ENCODE peak calls at places on chromosomes 4 and X, in eight cellular contexts. J is chondrocyte; M is astrocyte of the spinal cord; N is heart left ventricle; A is CD4-positive, alpha-beta T cell; V is fibroblast of lung; Y is cardiac fibroblast; L is astrocyte of the cerebellum. U is an unnamed sample.

GRCh38 chrX:31168596-31168995 is 96.8 kb upstream of the FTHL17 start:
- DNase-seq in J (no peak), L (no peak), A (no peak), Y (no peak), V (no peak), N (no peak), M (no peak), U (no peak)

GRCh38 chr4:108793413-108793812 is 30.6 kb upstream of the ETNPPL start:
- DNase-seq in V (no peak), M (no peak), J (no peak), N (no peak), Y (no peak), A (no peak), L (no peak), U (no peak)

GRCh38 chrX:130393451-130394074 is 8.1 kb upstream of the GPR119 start:
- DNase-seq in A (no peak), L (peak), J (no peak), V (peak), M (peak), Y (peak), N (no peak), U (no peak)

GRCh38 chr4:134024251-134024650 is 177.3 kb downstream of the PABPC4L start:
- DNase-seq in J (no peak), V (peak), Y (peak), L (peak), M (no peak), N (no peak), A (no peak), U (no peak)

GRCh38 chrX:20500949-20501348 is 234.2 kb upstream of the RPS6KA3 start:
- DNase-seq in N (no peak), Y (no peak), J (no peak), L (no peak), V (no peak), A (no peak), M (no peak), U (no peak)

GRCh38 chr4:2150076-2150475 is 90.9 kb downstream of the NAT8L start:
- DNase-seq in J (no peak), V (no peak), Y (no peak), M (no peak), L (no peak), N (no peak), A (no peak), U (no peak)

GRCh38 chr4:37890501-37891220 is at the start of gene TBC1D1:
- DNase-seq in V (no peak), J (no peak), N (peak), M (no peak), A (peak), Y (no peak), L (no peak), U (peak)

GRCh38 chr4:111678908-111679307 is 466.3 kb upstream of the FAM241A start:
- DNase-seq in N (no peak), J (no peak), L (no peak), A (no peak), M (peak), Y (peak), V (no peak), U (no peak)

GRCh38 chr4:58587856-58588255 is 1477.7 kb upstream of the IGFBP7 start:
- DNase-seq in N (no peak), L (no peak), M (no peak), A (no peak), J (no peak), Y (no peak), V (no peak), U (no peak)

GRCh38 chr4:13694256-13694655 is 66.7 kb upstream of the BOD1L1 start:
- DNase-seq in N (no peak), L (no peak), A (no peak), M (no peak), V (no peak), J (no peak), Y (no peak), U (no peak)

GRCh38 chrX:19579485-19579884 is 64.2 kb upstream of the MAP3K15 start:
- DNase-seq in L (no peak), M (peak), J (no peak), V (no peak), N (no peak), Y (peak), A (no peak), U (no peak)

GRCh38 chr4:108193891-108194672 is 25.4 kb upstream of the LEF1 start:
- DNase-seq in V (no peak), M (no peak), A (no peak), N (no peak), J (no peak), Y (no peak), L (no peak), U (no peak)

GRCh38 chrX:81348388-81348787 is 146.5 kb downstream of the SH3BGRL start:
- DNase-seq in Y (no peak), V (no peak), A (no peak), M (no peak), L (no peak), N (no peak), J (no peak), U (no peak)

GRCh38 chrX:95889279-95889678 is 795.4 kb upstream of the DIAPH2 start:
- DNase-seq in J (no peak), A (no peak), Y (no peak), N (no peak), L (no peak), V (no peak), M (no peak), U (no peak)

GRCh38 chr4:78565971-78566372 is 14.4 kb downstream of the ANXA3 start:
- DNase-seq in N (no peak), L (no peak), A (no peak), Y (peak), M (no peak), V (peak), J (no peak), U (no peak)

GRCh38 chr4:52298444-52298843 is 247.3 kb downstream of the SPATA18 start:
- DNase-seq in Y (no peak), V (no peak), N (no peak), M (no peak), L (no peak), J (no peak), A (no peak), U (no peak)

GRCh38 chr4:104964387-104965175 is 182.1 kb upstream of the TET2 start:
- DNase-seq in A (no peak), L (no peak), Y (no peak), N (no peak), J (no peak), M (no peak), V (no peak), U (no peak)

GRCh38 chrX:112738347-112739033 is 58.8 kb upstream of the LHFPL1 start:
- DNase-seq in L (no peak), A (no peak), N (no peak), J (no peak), V (no peak), Y (no peak), M (no peak), U (no peak)

GRCh38 chr4:20995591-20995990 is 295.3 kb downstream of the PACRGL start:
- DNase-seq in M (no peak), V (no peak), N (no peak), J (no peak), Y (no peak), L (no peak), A (no peak), U (no peak)

GRCh38 chr4:59920414-59920813 is 1279.7 kb upstream of the ADGRL3 start:
- DNase-seq in V (no peak), J (no peak), N (no peak), A (no peak), Y (no peak), M (no peak), L (no peak), U (no peak)

GRCh38 chrX:134148293-134148692 is 88.7 kb upstream of the CCDC160 start:
- DNase-seq in N (no peak), A (no peak), Y (peak), V (no peak), J (no peak), M (no peak), L (no peak), U (no peak)

GRCh38 chrX:16212436-16212835 is 45.2 kb downstream of the MAGEB17 start:
- DNase-seq in N (no peak), A (no peak), Y (peak), L (no peak), V (peak), M (no peak), J (no peak), U (no peak)

GRCh38 chr4:8291036-8291682 is 21.6 kb downstream of the HTRA3 start:
- DNase-seq in Y (no peak), L (no peak), V (no peak), J (peak), M (no peak), N (peak), A (no peak), U (peak)

GRCh38 chrX:45907776-45908175 is 637.4 kb downstream of the ZNF674 start:
- DNase-seq in M (no peak), L (no peak), Y (no peak), V (no peak), J (no peak), A (no peak), N (no peak), U (no peak)

GRCh38 chr4:88054909-88055308 is 47.5 kb downstream of the PKD2 start:
- DNase-seq in J (no peak), V (peak), M (peak), N (no peak), Y (peak), A (no peak), L (no peak), U (no peak)

DNA sequence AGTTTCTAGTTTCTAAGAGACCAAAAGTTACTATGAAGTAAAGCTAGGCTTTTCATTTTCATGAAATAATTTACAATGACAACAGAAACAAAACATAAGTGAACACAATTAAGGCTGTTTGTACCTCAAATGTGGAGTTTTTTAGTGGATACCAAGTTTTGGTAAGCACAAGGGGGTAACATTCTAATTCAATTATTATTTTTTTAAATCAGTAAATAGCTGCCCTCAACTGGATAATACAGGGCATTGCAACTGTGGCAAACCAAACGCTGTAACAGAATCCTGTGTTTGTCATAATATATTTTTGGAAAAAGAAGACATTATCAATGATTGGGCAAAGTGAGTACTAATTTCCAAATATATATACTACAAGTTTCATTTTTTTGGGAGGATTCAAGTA is 150.3 kb downstream of the FBXW7 start:
- DNase-seq in Y (peak), M (peak), L (no peak), V (peak), N (no peak), A (no peak), J (no peak), U (no peak)
- TF ChIP-seq CTCF in Y (peak), M (peak), L (peak), V (peak), N (peak), A (peak), J (peak), U (peak)

DNA sequence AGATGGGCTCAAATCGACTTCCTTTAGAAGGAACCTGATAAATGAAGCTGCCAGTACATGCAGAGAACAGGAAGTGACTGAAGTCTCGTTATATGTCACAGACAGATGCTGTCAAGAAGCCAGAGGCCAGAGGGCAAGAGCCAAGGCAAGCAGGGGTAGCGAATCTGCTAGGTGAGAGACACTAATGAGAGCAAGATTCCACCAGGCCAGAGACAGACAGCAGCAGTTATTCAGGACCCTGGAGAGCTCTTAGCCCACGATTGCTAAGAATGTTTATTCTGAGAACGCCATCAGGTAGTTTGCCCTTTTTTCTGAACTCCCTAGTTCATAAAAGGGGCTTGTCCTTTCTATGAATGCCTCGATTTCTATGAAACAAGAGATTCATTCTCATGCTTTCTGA is 73.7 kb downstream of the BEND2 start:
- DNase-seq in V (peak), Y (peak), J (no peak), M (peak), A (no peak), N (no peak), L (peak), U (no peak)
- TF ChIP-seq CTCF in V (no peak), Y (no peak), J (no peak), M (no peak), A (no peak), N (no peak), L (no peak), U (no peak)

DNA sequence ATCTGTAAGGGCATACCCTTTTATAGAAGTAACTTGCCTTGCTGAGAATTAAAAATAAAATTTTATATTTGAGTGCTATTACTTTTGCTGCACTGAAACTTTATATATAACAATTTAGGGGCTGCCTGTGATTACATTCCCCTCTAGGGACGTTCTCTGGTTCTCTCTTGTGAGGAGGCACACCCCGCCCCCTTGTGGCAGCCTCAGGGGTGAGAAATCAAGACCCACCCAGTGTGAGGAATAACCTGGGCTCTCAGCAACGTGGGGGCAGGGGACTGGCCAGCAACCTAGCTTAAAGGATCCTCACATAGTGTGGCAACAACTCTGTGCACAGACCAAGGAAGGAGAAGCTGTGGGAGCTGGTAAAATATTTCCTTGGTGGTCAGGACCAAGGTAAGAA is 43.7 kb downstream of the MAGEA9 start:
- DNase-seq in A (peak), L (no peak), M (no peak), V (no peak), N (no peak), J (no peak), Y (peak), U (no peak)
- TF ChIP-seq CTCF in A (peak), L (peak), M (peak), V (peak), N (peak), J (peak), Y (peak), U (no peak)

GRCh38 chr4:74975082-74975481 is 42.2 kb downstream of the PARM1 start:
- DNase-seq in L (no peak), A (no peak), M (no peak), N (no peak), V (no peak), J (no peak), Y (no peak), U (no peak)

GRCh38 chr4:74967324-74967723 is 34.4 kb downstream of the PARM1 start:
- DNase-seq in V (no peak), M (no peak), A (no peak), L (no peak), N (no peak), J (no peak), Y (no peak), U (no peak)

GRCh38 chr4:74968456-74969164 is 35.7 kb downstream of the PARM1 start:
- DNase-seq in N (no peak), L (no peak), A (no peak), J (no peak), Y (no peak), M (no peak), V (no peak), U (no peak)

GRCh38 chr4:74970577-74970976 is 37.7 kb downstream of the PARM1 start:
- DNase-seq in Y (no peak), V (no peak), N (no peak), J (no peak), L (no peak), A (no peak), M (no peak), U (no peak)

DNA sequence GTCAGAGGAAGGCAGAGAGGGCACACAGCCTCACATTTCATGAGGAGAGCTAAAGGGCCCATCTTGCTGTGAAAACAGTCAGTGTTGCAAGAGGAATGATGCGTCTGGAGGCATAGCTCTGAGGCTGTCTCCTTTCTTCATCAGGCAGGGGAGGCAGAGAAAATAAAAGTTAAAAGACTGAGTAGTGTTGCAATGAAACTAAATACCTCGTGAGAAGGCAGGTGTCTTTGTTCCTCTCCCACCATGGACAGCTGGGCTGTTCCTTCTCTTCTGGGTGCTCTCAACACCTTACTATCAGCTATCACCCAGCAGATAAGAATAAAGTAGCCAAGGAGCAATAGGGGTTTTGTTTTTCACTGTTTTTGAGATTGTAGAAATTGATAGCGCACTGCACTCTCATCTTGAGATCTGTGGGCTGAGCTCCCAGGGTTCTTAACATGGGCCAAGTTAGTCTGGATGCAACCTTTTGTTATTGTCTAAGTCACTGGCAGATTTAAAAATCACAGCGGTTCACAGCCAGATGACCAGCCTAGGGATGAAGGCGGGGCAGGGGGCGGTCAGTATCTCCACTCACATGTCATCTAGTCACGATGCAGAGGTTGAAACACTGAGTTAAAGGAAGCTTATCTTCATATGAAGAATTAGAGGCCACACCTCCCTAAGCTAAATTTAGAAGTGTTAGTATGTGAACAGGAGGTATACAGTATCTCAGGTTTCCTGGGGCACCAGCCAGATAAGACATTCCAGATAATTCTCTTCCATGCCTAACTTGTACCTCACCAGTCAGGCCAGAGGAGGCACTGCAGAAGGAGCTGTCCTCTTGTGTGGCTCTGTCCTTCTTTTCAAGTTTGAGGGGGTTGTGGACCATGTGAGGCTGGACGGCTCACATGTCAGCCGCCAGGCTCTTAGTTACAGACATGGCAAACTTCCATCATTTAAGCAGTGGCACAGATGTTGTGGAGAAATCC is 36.9 kb downstream of the PARM1 start:
- DNase-seq in V (no peak), J (no peak), M (no peak), A (no peak), Y (peak), N (peak), L (no peak), U (no peak)
- TF ChIP-seq CTCF in V (no peak), J (peak), M (no peak), A (no peak), Y (peak), N (peak), L (no peak), U (peak)

GRCh38 chr4:155371432-155372043 is 5.2 kb downstream of the MAP9 start:
- DNase-seq in A (no peak), M (peak), L (peak), J (no peak), V (peak), N (no peak), Y (peak), U (no peak)
- TF ChIP-seq CTCF in A (peak), M (peak), L (peak), J (peak), V (peak), N (peak), Y (peak), U (peak)

GRCh38 chrX:148552775-148553174 is 52.4 kb downstream of the AFF2 start:
- DNase-seq in L (no peak), N (no peak), Y (no peak), J (no peak), M (no peak), V (no peak), A (no peak), U (no peak)
- TF ChIP-seq CTCF in L (peak), N (peak), Y (peak), J (peak), M (peak), V (peak), A (no peak), U (no peak)

DNA sequence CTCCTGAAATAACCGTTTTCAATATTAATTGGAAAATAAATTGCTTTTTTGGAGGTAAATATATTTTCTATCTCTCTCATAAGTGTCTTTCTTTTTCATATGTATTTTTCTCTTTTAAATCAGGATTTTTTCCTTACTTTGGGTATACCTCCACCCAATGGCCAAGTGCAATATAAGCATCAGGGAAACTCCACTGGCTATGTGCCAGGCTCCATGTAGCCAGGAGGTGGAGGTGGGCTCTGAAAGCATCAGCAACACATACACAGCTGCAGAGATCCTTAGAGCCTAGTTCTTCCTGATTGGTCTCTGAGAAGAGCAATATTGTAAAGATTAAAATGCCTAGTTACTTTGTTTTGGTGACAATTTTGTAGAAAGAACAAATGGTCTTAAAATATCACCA is 3.4 kb downstream of the GABRA2 start:
- DNase-seq in A (no peak), J (no peak), L (no peak), N (no peak), Y (no peak), V (no peak), M (no peak), U (no peak)
- TF ChIP-seq CTCF in A (no peak), J (no peak), L (peak), N (no peak), Y (no peak), V (peak), M (peak), U (no peak)

DNA sequence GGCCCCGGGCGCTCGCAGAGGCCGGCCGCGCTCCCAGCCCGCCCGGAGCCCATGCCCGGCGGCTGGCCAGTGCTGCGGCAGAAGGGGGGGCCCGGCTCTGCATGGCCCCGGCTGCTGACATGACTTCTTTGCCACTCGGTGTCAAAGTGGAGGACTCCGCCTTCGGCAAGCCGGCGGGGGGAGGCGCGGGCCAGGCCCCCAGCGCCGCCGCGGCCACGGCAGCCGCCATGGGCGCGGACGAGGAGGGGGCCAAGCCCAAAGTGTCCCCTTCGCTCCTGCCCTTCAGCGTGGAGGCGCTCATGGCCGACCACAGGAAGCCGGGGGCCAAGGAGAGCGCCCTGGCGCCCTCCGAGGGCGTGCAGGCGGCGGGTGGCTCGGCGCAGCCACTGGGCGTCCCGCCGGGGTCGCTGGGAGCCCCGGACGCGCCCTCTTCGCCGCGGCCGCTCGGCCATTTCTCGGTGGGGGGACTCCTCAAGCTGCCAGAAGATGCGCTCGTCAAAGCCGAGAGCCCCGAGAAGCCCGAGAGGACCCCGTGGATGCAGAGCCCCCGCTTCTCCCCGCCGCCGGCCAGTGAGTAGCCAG is 425 bp downstream of the MSX1 start:
- DNase-seq in M (no peak), Y (no peak), A (no peak), L (no peak), V (no peak), J (no peak), N (no peak), U (no peak)
- TF ChIP-seq CTCF in M (no peak), Y (no peak), A (no peak), L (no peak), V (no peak), J (no peak), N (no peak), U (no peak)

GRCh38 chrX:132068405-132068804 is 45.3 kb downstream of the STK26 start:
- DNase-seq in V (no peak), L (no peak), M (no peak), N (no peak), A (no peak), J (no peak), Y (no peak), U (no peak)

GRCh38 chrX:132071260-132071659 is 48.2 kb downstream of the STK26 start:
- DNase-seq in J (no peak), V (peak), M (peak), N (no peak), L (no peak), Y (peak), A (no peak), U (no peak)
- TF ChIP-seq CTCF in J (peak), V (peak), M (peak), N (peak), L (no peak), Y (peak), A (no peak), U (no peak)

GRCh38 chrX:143648705-143649104 is 12.8 kb upstream of the SLITRK4 start:
- DNase-seq in A (no peak), J (no peak), M (no peak), N (no peak), L (no peak), V (no peak), Y (peak), U (no peak)
- TF ChIP-seq CTCF in A (no peak), J (no peak), M (peak), N (no peak), L (no peak), V (peak), Y (no peak), U (no peak)

U was measured in kidney.